ENCODE peak calls at places on chromosomes 2 and 18, in four cellular contexts. F, R, L and W are unnamed samples.

GRCh38 chr18:68703326-68703725 is 11.6 kb downstream of the TMX3 start:
- DNase-seq in F (no peak), R (no peak), L (no peak), W (no peak)

GRCh38 chr2:7758065-7758759 is 841.0 kb downstream of the RNF144A start:
- DNase-seq in F (no peak), R (no peak), L (no peak), W (no peak)

GRCh38 chr2:150625300-150625699 is 137.8 kb upstream of the RND3 start:
- DNase-seq in F (no peak), R (no peak), L (no peak), W (no peak)

GRCh38 chr2:37471994-37472393 is 127.6 kb downstream of the QPCT start:
- DNase-seq in F (no peak), R (no peak), L (no peak), W (no peak)

GRCh38 chr2:174051741-174052638 is 86.8 kb upstream of the SP3 start:
- DNase-seq in F (no peak), R (peak; percentile 63), L (no peak), W (no peak)

GRCh38 chr18:11995445-11996189 is 14.3 kb downstream of the IMPA2 start:
- DNase-seq in F (peak; percentile 41), R (peak; percentile 68), L (no peak), W (peak; percentile 25)

GRCh38 chr2:23657934-23658333 is 269.0 kb downstream of the ATAD2B start:
- DNase-seq in F (no peak), R (no peak), L (no peak), W (no peak)

GRCh38 chr2:27027211-27027651 is 5.5 kb upstream of the TMEM214 start:
- DNase-seq in F (no peak), R (no peak), L (no peak), W (no peak)

GRCh38 chr2:17576802-17577201 is 36.3 kb downstream of the VSNL1 start:
- DNase-seq in F (no peak), R (no peak), L (no peak), W (no peak)

GRCh38 chr2:239949079-239949478 is 76.1 kb downstream of the NDUFA10 start:
- DNase-seq in F (no peak), R (no peak), L (no peak), W (no peak)

GRCh38 chr2:27961997-27962396 is 71.5 kb downstream of the BABAM2 start:
- DNase-seq in F (no peak), R (no peak), L (no peak), W (no peak)

GRCh38 chr2:219041252-219041651 is at the start of gene CFAP65:
- DNase-seq in F (no peak), R (peak; percentile 77), L (no peak), W (peak; percentile 34)

GRCh38 chr2:26970928-26971627 is 641 bp downstream of the MAPRE3 start:
- DNase-seq in F (peak; percentile 8), R (no peak), L (no peak), W (no peak)

GRCh38 chr2:63058742-63059433 is 8.3 kb downstream of the OTX1 start:
- DNase-seq in F (peak; percentile 34), R (no peak), L (no peak), W (no peak)

GRCh38 chr2:157989227-157989626 is 112.4 kb upstream of the UPP2 start:
- DNase-seq in F (no peak), R (no peak), L (no peak), W (peak; percentile 12)

GRCh38 chr2:61282104-61282590 is 120.2 kb downstream of the C2orf74 start:
- DNase-seq in F (no peak), R (no peak), L (no peak), W (no peak)

GRCh38 chr18:7000484-7001096 is 117.0 kb downstream of the LAMA1 start:
- DNase-seq in F (no peak), R (no peak), L (no peak), W (no peak)

GRCh38 chr2:98508690-98509054 is 64.0 kb downstream of the INPP4A start:
- DNase-seq in F (peak; percentile 57), R (no peak), L (no peak), W (no peak)

GRCh38 chr2:86028763-86029381 is 76.8 kb downstream of the POLR1A start:
- DNase-seq in F (no peak), R (no peak), L (no peak), W (no peak)

GRCh38 chr2:128422571-128422970 is 103.9 kb upstream of the HS6ST1 start:
- DNase-seq in F (no peak), R (no peak), L (no peak), W (no peak)

GRCh38 chr2:101064868-101065549 is 62.9 kb downstream of the RPL31 start:
- DNase-seq in F (no peak), R (peak; percentile 61), L (no peak), W (no peak)

GRCh38 chr18:8217041-8217564 is 392.1 kb upstream of the RAB12 start:
- DNase-seq in F (no peak), R (no peak), L (no peak), W (no peak)

GRCh38 chr18:43279015-43279758 is 1.9 kb upstream of the SYT4 start:
- DNase-seq in F (no peak), R (peak; percentile 7), L (no peak), W (peak; percentile 7)

GRCh38 chr2:21757805-21758204 is 634.0 kb downstream of the TDRD15 start:
- DNase-seq in F (no peak), R (no peak), L (no peak), W (no peak)

GRCh38 chr18:78352905-78353304 is 626.7 kb upstream of the SALL3 start:
- DNase-seq in F (no peak), R (no peak), L (no peak), W (no peak)

GRCh38 chr2:130808482-130809268 is 28.0 kb upstream of the ARHGEF4 start:
- DNase-seq in F (no peak), R (peak; percentile 48), L (no peak), W (no peak)

GRCh38 chr2:157830696-157831570 is 45.2 kb downstream of the ACVR1 start:
- DNase-seq in F (no peak), R (peak; percentile 45), L (no peak), W (no peak)

GRCh38 chr2:215830313-215830712 is 183.0 kb downstream of the MREG start:
- DNase-seq in F (no peak), R (peak; percentile 56), L (no peak), W (no peak)

GRCh38 chr18:9696112-9696511 is 12.0 kb upstream of the RAB31 start:
- DNase-seq in F (no peak), R (no peak), L (no peak), W (no peak)

GRCh38 chr18:52339891-52340371 is at the start of gene DCC:
- DNase-seq in F (no peak), R (no peak), L (peak; percentile 24), W (peak; percentile 23)

GRCh38 chr18:55228191-55228590 is 268.9 kb upstream of the CCDC68 start:
- DNase-seq in F (no peak), R (peak; percentile 4), L (no peak), W (no peak)

GRCh38 chr2:83112863-83113262 is 1346.2 kb downstream of the SUCLG1 start:
- DNase-seq in F (no peak), R (no peak), L (no peak), W (no peak)

GRCh38 chr18:59547691-59548182 is 149.5 kb downstream of the CCBE1 start:
- DNase-seq in F (no peak), R (no peak), L (no peak), W (no peak)

GRCh38 chr2:195531754-195532153 is 125.3 kb upstream of the SLC39A10 start:
- DNase-seq in F (no peak), R (no peak), L (no peak), W (no peak)